ENCODE peak calls at places on chromosomes 16 and 17, in five cellular contexts. Y is effector memory CD4-positive, alpha-beta T cell; P is BJ; V is osteoblast; R is gastrocnemius medialis. S is an unnamed sample. For H3K36me3, the result is how much of the 10 kb centered on the place peaks cover.

GRCh38 chr17:37220609-37220953 is 155.2 kb upstream of the C17orf78 start:
- DNase-seq in Y (peak), V (no peak), R (no peak), P (no peak), S (no peak)

GRCh38 chr17:22506231-22506630 is 813.9 kb downstream of the KCNJ18 start:
- DNase-seq in R (no peak), P (no peak), V (no peak), Y (no peak), S (no peak)

GRCh38 chr17:7323731-7324437 is 5.3 kb downstream of the NEURL4 start:
- DNase-seq in V (peak), R (peak), P (no peak), Y (peak), S (peak)

GRCh38 chr16:12089492-12090161 is 113.1 kb downstream of the SNX29 start:
- DNase-seq in P (no peak), Y (no peak), V (peak), R (no peak), S (peak)

GRCh38 chr16:66240565-66240964 is 125.9 kb upstream of the CDH5 start:
- DNase-seq in Y (no peak), R (no peak), P (no peak), V (no peak), S (no peak)

GRCh38 chr17:73189417-73190099 is 3.3 kb upstream of the COG1 start:
- DNase-seq in P (no peak), R (no peak), V (peak), Y (no peak), S (no peak)

GRCh38 chr17:49217651-49218413 is 7.3 kb downstream of the ABI3 start:
- DNase-seq in Y (peak), V (peak), P (no peak), R (peak), S (no peak)

GRCh38 chr17:77807051-77807745 is 151.3 kb upstream of the TNRC6C start:
- DNase-seq in Y (no peak), P (no peak), V (no peak), R (no peak), S (no peak)

GRCh38 chr17:77666881-77667395 is 291.6 kb upstream of the TNRC6C start:
- DNase-seq in P (no peak), Y (peak), R (no peak), V (no peak), S (no peak)

GRCh38 chr17:49749730-49750129 is 14.2 kb downstream of the FAM117A start:
- DNase-seq in V (no peak), Y (no peak), P (no peak), R (no peak), S (no peak)

GRCh38 chr17:17702370-17702769 is 21.1 kb downstream of the RAI1 start:
- DNase-seq in R (no peak), P (no peak), Y (no peak), V (no peak), S (no peak)

GRCh38 chr17:8632087-8632486 is 1.6 kb upstream of the MYH10 start:
- DNase-seq in R (no peak), P (no peak), Y (no peak), V (peak), S (no peak)

GRCh38 chr16:12672986-12673385 is 130.7 kb downstream of the CPPED1 start:
- DNase-seq in Y (no peak), P (no peak), V (no peak), R (peak), S (no peak)

GRCh38 chr17:4899341-4900230 is at the start of gene C17orf107:
- DNase-seq in V (peak), Y (peak), R (peak), P (no peak), S (peak)

GRCh38 chr16:9978160-9978725 is 204.0 kb downstream of the GRIN2A start:
- DNase-seq in R (no peak), Y (no peak), V (no peak), P (no peak), S (no peak)

GRCh38 chr17:76824103-76824502 is 44.1 kb upstream of the MGAT5B start:
- DNase-seq in Y (no peak), P (no peak), R (no peak), V (no peak), S (no peak)

GRCh38 chr17:412211-413015 is 59.8 kb upstream of the RPH3AL start:
- DNase-seq in Y (peak), P (peak), V (peak), R (peak), S (no peak)

GRCh38 chr17:9259419-9259818 is 238.1 kb downstream of the NTN1 start:
- DNase-seq in P (no peak), Y (no peak), V (peak), R (no peak), S (no peak)

GRCh38 chr17:30413109-30413508 is 34.4 kb downstream of the CPD start:
- DNase-seq in P (no peak), V (peak), Y (no peak), R (no peak), S (no peak)

GRCh38 chr16:85486256-85486915 is 126.7 kb upstream of the GSE1 start:
- DNase-seq in P (no peak), Y (no peak), R (no peak), V (no peak), S (no peak)

GRCh38 chr16:10949424-10949970 is 5.1 kb downstream of the CLEC16A start:
- DNase-seq in R (no peak), V (peak), Y (no peak), P (no peak), S (no peak)

GRCh38 chr16:51048544-51048943 is 102.5 kb downstream of the SALL1 start:
- DNase-seq in R (no peak), P (no peak), V (no peak), Y (no peak), S (no peak)

DNA sequence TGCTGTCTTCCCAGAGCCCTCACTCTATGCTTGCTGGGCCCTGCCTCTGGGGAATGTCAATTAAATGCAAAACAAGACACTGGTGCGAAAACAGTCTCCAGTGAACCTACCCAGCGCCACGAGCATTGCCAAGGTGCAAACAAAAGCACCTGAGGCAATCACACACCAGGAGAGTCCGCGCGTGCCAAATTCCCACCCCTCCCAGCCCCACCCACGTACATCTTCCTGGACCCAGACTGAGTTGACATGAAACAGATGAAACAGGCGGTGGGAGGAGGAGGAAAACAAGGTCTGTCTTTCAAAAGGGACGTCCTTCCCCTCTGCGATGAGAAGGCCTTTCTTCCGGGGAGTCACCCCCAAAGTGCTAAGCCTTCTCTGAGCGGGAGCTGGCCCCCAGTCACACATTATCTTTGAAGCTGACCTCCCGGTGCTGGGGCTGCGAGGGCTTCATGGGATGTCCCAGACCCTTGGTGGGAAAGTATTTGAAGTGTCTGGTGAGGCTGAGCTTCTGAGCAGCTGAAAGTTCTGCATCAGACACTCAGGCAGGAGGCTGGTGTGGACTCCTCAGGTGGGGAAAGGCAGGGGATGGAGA is 200.4 kb downstream of the AXIN2 start:
- DNase-seq in Y (no peak), R (no peak), P (no peak), V (no peak), S (no peak)
- H3K4me3 ChIP-seq in Y (no peak), R (no peak), P (no peak), V (no peak), S (no peak)

DNA sequence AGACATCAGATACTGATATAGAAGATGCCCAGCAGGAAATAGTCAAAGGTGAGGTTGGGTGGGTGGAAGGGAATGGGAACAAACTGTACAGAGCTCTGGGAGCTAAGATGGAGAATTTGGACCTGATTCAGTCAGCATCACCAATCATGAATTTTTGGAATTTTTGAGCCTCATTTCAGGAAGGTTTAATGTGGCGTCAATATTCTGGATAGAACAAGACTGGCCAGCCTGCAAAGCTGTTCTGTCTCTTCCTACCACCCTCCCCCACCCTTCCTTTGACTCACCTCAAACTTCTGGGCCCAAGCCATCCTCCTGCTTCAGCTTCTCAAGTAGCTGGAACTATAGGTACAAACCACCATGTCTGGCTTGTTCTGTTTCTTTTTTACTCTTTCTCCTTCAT is 32.6 kb downstream of the CTCF start:
- DNase-seq in Y (no peak), R (peak), V (no peak), P (no peak), S (no peak)
- H3K36me3 ChIP-seq in Y (under half), R (under half), V (under half), P (under half), S (under half)

GRCh38 chr16:496097-496886 is 31.2 kb upstream of the CAPN15 start:
- DNase-seq in Y (no peak), R (no peak), V (peak), P (no peak), S (no peak)
- H3K4me3 ChIP-seq in Y (no peak), R (no peak), V (no peak), P (no peak), S (no peak)

DNA sequence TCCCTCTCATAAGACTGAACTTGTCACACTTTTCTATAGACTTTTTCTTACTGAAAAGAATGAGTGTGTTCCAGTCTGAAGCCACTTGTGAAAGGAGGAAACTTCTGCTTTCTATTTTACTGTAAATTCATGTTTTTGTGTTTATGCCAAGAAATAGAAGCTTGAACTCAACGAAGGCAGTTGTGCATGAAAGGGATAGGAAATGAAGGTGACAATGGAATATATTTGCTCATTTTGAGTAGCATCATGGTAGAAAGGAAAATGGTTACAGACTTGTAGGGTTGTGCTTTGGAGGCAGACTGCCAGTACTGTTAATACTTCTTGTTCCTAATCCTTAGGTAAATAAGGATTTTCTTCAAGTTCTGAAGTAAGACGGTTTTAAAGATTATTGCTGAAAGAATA is 8.1 kb downstream of the CLTC start:
- DNase-seq in R (no peak), V (no peak), P (no peak), Y (no peak), S (no peak)
- H3K36me3 ChIP-seq in R (under half), V (under half), P (under half), Y (under half), S (under half)

GRCh38 chr17:71757156-71757555 is 363.7 kb upstream of the SOX9 start:
- DNase-seq in V (no peak), P (no peak), Y (no peak), R (no peak), S (no peak)
- H3K4me3 ChIP-seq in V (no peak), P (no peak), Y (no peak), R (no peak), S (no peak)

GRCh38 chr17:59641799-59642484 is 22.2 kb downstream of the CLTC start:
- DNase-seq in P (no peak), V (no peak), Y (no peak), R (no peak), S (no peak)
- H3K36me3 ChIP-seq in P (under half), V (under half), Y (under half), R (under half), S (under half)